ENCODE peak calls at places on chromosomes 11 and 22, in ten cellular contexts. One of them, this sample, is unnamed.

GRCh38 chr22:26777402-26777801 is 120.0 kb downstream of the MIAT start:
- DNase-seq in NB4: no peak
- DNase-seq in spleen: no peak
- DNase-seq in tibial nerve: no peak
- DNase-seq in gastrocnemius medialis: peak
- DNase-seq in lower leg skin: peak
- DNase-seq in A549: no peak
- DNase-seq in uterus: no peak
- DNase-seq in IMR-90: peak
- DNase-seq in body of pancreas: no peak
- DNase-seq in this sample: no peak

GRCh38 chr11:123590296-123590912 is 64.0 kb downstream of the SCN3B start:
- DNase-seq in spleen: no peak
- DNase-seq in gastrocnemius medialis: peak
- DNase-seq in NB4: no peak
- DNase-seq in lower leg skin: no peak
- DNase-seq in body of pancreas: peak
- DNase-seq in IMR-90: peak
- DNase-seq in A549: peak
- DNase-seq in uterus: no peak
- DNase-seq in tibial nerve: peak
- DNase-seq in this sample: no peak

GRCh38 chr11:23124249-23124648 is 264.0 kb upstream of the CCDC179 start:
- DNase-seq in body of pancreas: no peak
- DNase-seq in spleen: no peak
- DNase-seq in gastrocnemius medialis: no peak
- DNase-seq in IMR-90: peak
- DNase-seq in tibial nerve: no peak
- DNase-seq in NB4: no peak
- DNase-seq in A549: no peak
- DNase-seq in lower leg skin: no peak
- DNase-seq in uterus: no peak
- DNase-seq in this sample: no peak

GRCh38 chr11:95503047-95503446 is 272.0 kb upstream of the SESN3 start:
- DNase-seq in IMR-90: peak
- DNase-seq in body of pancreas: no peak
- DNase-seq in gastrocnemius medialis: no peak
- DNase-seq in lower leg skin: no peak
- DNase-seq in spleen: no peak
- DNase-seq in tibial nerve: no peak
- DNase-seq in uterus: no peak
- DNase-seq in A549: no peak
- DNase-seq in NB4: no peak
- DNase-seq in this sample: no peak

GRCh38 chr11:2194877-2195755 is 23.5 kb upstream of the TH start:
- DNase-seq in body of pancreas: peak
- DNase-seq in IMR-90: peak
- DNase-seq in gastrocnemius medialis: no peak
- DNase-seq in lower leg skin: no peak
- DNase-seq in uterus: no peak
- DNase-seq in spleen: no peak
- DNase-seq in A549: peak
- DNase-seq in tibial nerve: peak
- DNase-seq in NB4: peak
- DNase-seq in this sample: no peak

GRCh38 chr11:12725047-12725862 is 51.0 kb downstream of the TEAD1 start:
- DNase-seq in spleen: no peak
- DNase-seq in NB4: no peak
- DNase-seq in tibial nerve: no peak
- DNase-seq in gastrocnemius medialis: no peak
- DNase-seq in IMR-90: no peak
- DNase-seq in lower leg skin: no peak
- DNase-seq in uterus: no peak
- DNase-seq in body of pancreas: no peak
- DNase-seq in A549: no peak
- DNase-seq in this sample: no peak

GRCh38 chr11:96105197-96105895 is 181.4 kb upstream of the MTMR2 start:
- DNase-seq in tibial nerve: no peak
- DNase-seq in A549: no peak
- DNase-seq in IMR-90: no peak
- DNase-seq in body of pancreas: no peak
- DNase-seq in lower leg skin: no peak
- DNase-seq in uterus: no peak
- DNase-seq in gastrocnemius medialis: no peak
- DNase-seq in NB4: no peak
- DNase-seq in spleen: no peak
- DNase-seq in this sample: no peak

GRCh38 chr11:3104961-3105790 is 48.0 kb upstream of the CARS1 start:
- DNase-seq in lower leg skin: no peak
- DNase-seq in IMR-90: no peak
- DNase-seq in A549: no peak
- DNase-seq in body of pancreas: no peak
- DNase-seq in NB4: no peak
- DNase-seq in uterus: no peak
- DNase-seq in spleen: no peak
- DNase-seq in gastrocnemius medialis: no peak
- DNase-seq in tibial nerve: no peak
- DNase-seq in this sample: peak

GRCh38 chr22:50014655-50015401 is 2.3 kb upstream of the IL17REL start:
- DNase-seq in lower leg skin: no peak
- DNase-seq in IMR-90: no peak
- DNase-seq in body of pancreas: no peak
- DNase-seq in gastrocnemius medialis: no peak
- DNase-seq in A549: no peak
- DNase-seq in NB4: no peak
- DNase-seq in spleen: peak
- DNase-seq in tibial nerve: no peak
- DNase-seq in uterus: no peak
- DNase-seq in this sample: no peak

GRCh38 chr22:46951326-46951725 is 188.9 kb downstream of the TBC1D22A start:
- DNase-seq in IMR-90: no peak
- DNase-seq in lower leg skin: no peak
- DNase-seq in A549: no peak
- DNase-seq in uterus: no peak
- DNase-seq in spleen: no peak
- DNase-seq in NB4: no peak
- DNase-seq in body of pancreas: no peak
- DNase-seq in gastrocnemius medialis: no peak
- DNase-seq in tibial nerve: no peak
- DNase-seq in this sample: no peak

GRCh38 chr22:32926600-32926999 is 125.1 kb downstream of the TIMP3 start:
- DNase-seq in A549: peak
- DNase-seq in IMR-90: peak
- DNase-seq in uterus: no peak
- DNase-seq in NB4: peak
- DNase-seq in tibial nerve: peak
- DNase-seq in body of pancreas: no peak
- DNase-seq in gastrocnemius medialis: no peak
- DNase-seq in spleen: no peak
- DNase-seq in lower leg skin: no peak
- DNase-seq in this sample: no peak

DNA sequence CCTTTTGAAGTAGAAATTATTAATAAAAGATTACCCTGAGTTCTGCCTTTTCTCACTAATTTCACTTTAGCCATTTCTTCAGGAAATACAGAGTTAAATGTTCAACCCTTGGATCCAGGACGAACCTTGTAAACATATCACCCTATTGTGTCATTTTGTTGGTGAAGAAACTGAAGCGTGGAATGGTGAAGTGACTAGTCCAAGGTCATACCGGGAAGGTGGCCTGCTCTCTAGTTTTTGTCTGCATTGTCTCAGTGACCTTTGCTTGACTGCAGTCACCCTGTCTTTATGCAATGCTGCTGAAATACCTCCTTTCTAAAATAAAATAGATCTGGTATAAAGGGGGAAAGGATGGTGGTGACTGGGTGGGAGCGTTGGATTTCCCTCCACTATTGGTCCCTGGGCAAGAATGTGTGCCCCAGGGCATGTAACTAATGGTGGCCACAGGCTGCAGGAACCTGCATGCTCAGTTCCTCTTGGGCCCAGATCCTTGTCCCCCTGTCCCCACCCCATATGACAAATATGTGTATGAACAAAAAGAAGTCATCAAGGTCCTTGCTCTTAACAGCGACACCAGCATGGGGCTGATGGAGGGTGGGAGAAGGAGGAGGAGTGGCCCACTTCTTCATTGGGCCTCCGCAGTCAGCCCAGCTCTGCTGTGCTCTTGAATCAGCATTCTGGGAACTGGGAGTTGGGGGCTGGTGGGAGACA is 977 bp upstream of the SORL1-AS1 start:
- DNase-seq in NB4: no peak
- DNase-seq in gastrocnemius medialis: no peak
- DNase-seq in lower leg skin: no peak
- DNase-seq in tibial nerve: no peak
- DNase-seq in A549: no peak
- DNase-seq in spleen: no peak
- DNase-seq in body of pancreas: no peak
- DNase-seq in IMR-90: no peak
- DNase-seq in uterus: no peak
- DNase-seq in this sample: no peak
- TF ChIP-seq POLR2A in NB4: no peak
- TF ChIP-seq POLR2A in gastrocnemius medialis: no peak
- TF ChIP-seq POLR2A in lower leg skin: no peak
- TF ChIP-seq POLR2A in tibial nerve: no peak
- TF ChIP-seq POLR2A in A549: no peak
- TF ChIP-seq POLR2A in spleen: no peak
- TF ChIP-seq POLR2A in body of pancreas: no peak
- TF ChIP-seq POLR2A in IMR-90: no peak
- TF ChIP-seq POLR2A in uterus: no peak
- TF ChIP-seq POLR2A in this sample: no peak

GRCh38 chr11:59617876-59618275 is 2.3 kb upstream of the OSBP start:
- DNase-seq in A549: no peak
- DNase-seq in tibial nerve: no peak
- DNase-seq in uterus: no peak
- DNase-seq in spleen: no peak
- DNase-seq in IMR-90: no peak
- DNase-seq in gastrocnemius medialis: no peak
- DNase-seq in NB4: no peak
- DNase-seq in body of pancreas: no peak
- DNase-seq in lower leg skin: no peak
- DNase-seq in this sample: no peak

GRCh38 chr11:59614277-59615131 is 1.1 kb downstream of the OSBP start:
- DNase-seq in spleen: no peak
- DNase-seq in IMR-90: no peak
- DNase-seq in tibial nerve: no peak
- DNase-seq in uterus: no peak
- DNase-seq in lower leg skin: no peak
- DNase-seq in gastrocnemius medialis: no peak
- DNase-seq in A549: peak
- DNase-seq in NB4: peak
- DNase-seq in body of pancreas: no peak
- DNase-seq in this sample: no peak

GRCh38 chr11:59615132-59615636 is 390 bp downstream of the OSBP start:
- DNase-seq in NB4: peak
- DNase-seq in uterus: peak
- DNase-seq in A549: peak
- DNase-seq in body of pancreas: peak
- DNase-seq in spleen: peak
- DNase-seq in tibial nerve: peak
- DNase-seq in IMR-90: no peak
- DNase-seq in gastrocnemius medialis: peak
- DNase-seq in lower leg skin: peak
- DNase-seq in this sample: peak

GRCh38 chr11:59616396-59616982 is 915 bp upstream of the OSBP start:
- DNase-seq in body of pancreas: no peak
- DNase-seq in tibial nerve: no peak
- DNase-seq in IMR-90: no peak
- DNase-seq in NB4: no peak
- DNase-seq in spleen: peak
- DNase-seq in uterus: no peak
- DNase-seq in A549: no peak
- DNase-seq in gastrocnemius medialis: no peak
- DNase-seq in lower leg skin: no peak
- DNase-seq in this sample: no peak

GRCh38 chr11:59615637-59616395 is at the start of gene OSBP:
- DNase-seq in A549: peak
- DNase-seq in NB4: peak
- DNase-seq in body of pancreas: peak
- DNase-seq in uterus: peak
- DNase-seq in spleen: peak
- DNase-seq in gastrocnemius medialis: peak
- DNase-seq in tibial nerve: peak
- DNase-seq in lower leg skin: peak
- DNase-seq in IMR-90: peak
- DNase-seq in this sample: peak
- TF ChIP-seq POLR2A in A549: peak
- TF ChIP-seq POLR2A in NB4: peak
- TF ChIP-seq POLR2A in body of pancreas: peak
- TF ChIP-seq POLR2A in uterus: peak
- TF ChIP-seq POLR2A in spleen: no peak
- TF ChIP-seq POLR2A in gastrocnemius medialis: peak
- TF ChIP-seq POLR2A in tibial nerve: peak
- TF ChIP-seq POLR2A in lower leg skin: no peak
- TF ChIP-seq POLR2A in IMR-90: peak
- TF ChIP-seq POLR2A in this sample: peak

GRCh38 chr11:536841-537621 is at the start of gene LRRC56:
- DNase-seq in tibial nerve: peak
- DNase-seq in body of pancreas: peak
- DNase-seq in NB4: peak
- DNase-seq in A549: peak
- DNase-seq in spleen: peak
- DNase-seq in gastrocnemius medialis: no peak
- DNase-seq in uterus: peak
- DNase-seq in IMR-90: peak
- DNase-seq in lower leg skin: peak
- DNase-seq in this sample: peak
- TF ChIP-seq POLR2A in tibial nerve: no peak
- TF ChIP-seq POLR2A in body of pancreas: peak
- TF ChIP-seq POLR2A in NB4: peak
- TF ChIP-seq POLR2A in A549: no peak
- TF ChIP-seq POLR2A in spleen: no peak
- TF ChIP-seq POLR2A in gastrocnemius medialis: no peak
- TF ChIP-seq POLR2A in uterus: no peak
- TF ChIP-seq POLR2A in IMR-90: peak
- TF ChIP-seq POLR2A in lower leg skin: no peak
- TF ChIP-seq POLR2A in this sample: no peak

GRCh38 chr11:65997286-65997685 is 4.7 kb downstream of the EIF1AD start:
- DNase-seq in A549: no peak
- DNase-seq in gastrocnemius medialis: no peak
- DNase-seq in spleen: no peak
- DNase-seq in uterus: no peak
- DNase-seq in lower leg skin: no peak
- DNase-seq in NB4: peak
- DNase-seq in IMR-90: no peak
- DNase-seq in tibial nerve: no peak
- DNase-seq in body of pancreas: no peak
- DNase-seq in this sample: no peak
- TF ChIP-seq POLR2A in A549: no peak
- TF ChIP-seq POLR2A in gastrocnemius medialis: no peak
- TF ChIP-seq POLR2A in spleen: no peak
- TF ChIP-seq POLR2A in uterus: no peak
- TF ChIP-seq POLR2A in lower leg skin: no peak
- TF ChIP-seq POLR2A in NB4: no peak
- TF ChIP-seq POLR2A in IMR-90: no peak
- TF ChIP-seq POLR2A in tibial nerve: no peak
- TF ChIP-seq POLR2A in body of pancreas: no peak
- TF ChIP-seq POLR2A in this sample: no peak

GRCh38 chr22:42500164-42500835 is 19.3 kb downstream of the RRP7A start:
- DNase-seq in spleen: peak
- DNase-seq in body of pancreas: peak
- DNase-seq in NB4: no peak
- DNase-seq in tibial nerve: peak
- DNase-seq in IMR-90: peak
- DNase-seq in A549: peak
- DNase-seq in lower leg skin: peak
- DNase-seq in gastrocnemius medialis: peak
- DNase-seq in uterus: peak
- DNase-seq in this sample: peak
- TF ChIP-seq POLR2A in spleen: no peak
- TF ChIP-seq POLR2A in body of pancreas: peak
- TF ChIP-seq POLR2A in NB4: no peak
- TF ChIP-seq POLR2A in tibial nerve: no peak
- TF ChIP-seq POLR2A in IMR-90: no peak
- TF ChIP-seq POLR2A in A549: peak
- TF ChIP-seq POLR2A in lower leg skin: no peak
- TF ChIP-seq POLR2A in gastrocnemius medialis: no peak
- TF ChIP-seq POLR2A in uterus: no peak
- TF ChIP-seq POLR2A in this sample: no peak

This sample was measured in breast epithelium.